ENCODE peak calls at places on chromosomes 3 and 15, in eight cellular contexts. One of them, this sample, is unnamed.
A peak's percentile ranks its signal among the peaks of the same experiment; 100 is the strongest.

GRCh38 chr3:158568784-158569183 is 2.2 kb upstream of the MLF1 start:
- DNase-seq in GDM1: no peak
- DNase-seq in stimulated activated CD4-positive, alpha-beta T cell treated with anti-CD3 and anti-CD28 coated beads, TNF-alpha, amount 100 ng/mL, for 1 hour: no peak
- DNase-seq in NCI-H1417: no peak
- DNase-seq in NCI-H1105: no peak
- DNase-seq in Right ventricle myocardium superior: no peak
- DNase-seq in neuronal stem cell: no peak
- DNase-seq in Kasumi-1: no peak
- DNase-seq in this sample: no peak

GRCh38 chr3:161316006-161316689 is 55.2 kb downstream of the SPTSSB start:
- DNase-seq in NCI-H1417: no peak
- DNase-seq in stimulated activated CD4-positive, alpha-beta T cell treated with anti-CD3 and anti-CD28 coated beads, TNF-alpha, amount 100 ng/mL, for 1 hour: no peak
- DNase-seq in Right ventricle myocardium superior: no peak
- DNase-seq in Kasumi-1: no peak
- DNase-seq in neuronal stem cell: no peak
- DNase-seq in GDM1: no peak
- DNase-seq in NCI-H1105: no peak
- DNase-seq in this sample: no peak

GRCh38 chr15:74319596-74320357 is 47.7 kb downstream of the CYP11A1 start:
- DNase-seq in Right ventricle myocardium superior: peak; percentile 59
- DNase-seq in neuronal stem cell: peak; percentile 80
- DNase-seq in NCI-H1417: peak; percentile 96
- DNase-seq in NCI-H1105: no peak
- DNase-seq in GDM1: no peak
- DNase-seq in Kasumi-1: no peak
- DNase-seq in stimulated activated CD4-positive, alpha-beta T cell treated with anti-CD3 and anti-CD28 coated beads, TNF-alpha, amount 100 ng/mL, for 1 hour: no peak
- DNase-seq in this sample: peak; percentile 66

GRCh38 chr3:139554628-139555027 is 15.1 kb upstream of the RBP1 start:
- DNase-seq in NCI-H1105: no peak
- DNase-seq in Kasumi-1: no peak
- DNase-seq in GDM1: no peak
- DNase-seq in neuronal stem cell: no peak
- DNase-seq in NCI-H1417: no peak
- DNase-seq in Right ventricle myocardium superior: no peak
- DNase-seq in stimulated activated CD4-positive, alpha-beta T cell treated with anti-CD3 and anti-CD28 coated beads, TNF-alpha, amount 100 ng/mL, for 1 hour: no peak
- DNase-seq in this sample: no peak

GRCh38 chr3:148500791-148501360 is 196.8 kb upstream of the AGTR1 start:
- DNase-seq in stimulated activated CD4-positive, alpha-beta T cell treated with anti-CD3 and anti-CD28 coated beads, TNF-alpha, amount 100 ng/mL, for 1 hour: no peak
- DNase-seq in Kasumi-1: no peak
- DNase-seq in GDM1: no peak
- DNase-seq in NCI-H1105: no peak
- DNase-seq in NCI-H1417: no peak
- DNase-seq in neuronal stem cell: no peak
- DNase-seq in Right ventricle myocardium superior: no peak
- DNase-seq in this sample: no peak

GRCh38 chr15:67240235-67241131 is 14.0 kb downstream of the AAGAB start:
- DNase-seq in stimulated activated CD4-positive, alpha-beta T cell treated with anti-CD3 and anti-CD28 coated beads, TNF-alpha, amount 100 ng/mL, for 1 hour: no peak
- DNase-seq in NCI-H1417: peak; percentile 82
- DNase-seq in Right ventricle myocardium superior: no peak
- DNase-seq in neuronal stem cell: no peak
- DNase-seq in NCI-H1105: peak; percentile 63
- DNase-seq in Kasumi-1: peak; percentile 41
- DNase-seq in GDM1: no peak
- DNase-seq in this sample: peak; percentile 56

GRCh38 chr3:149547413-149547812 is 72.9 kb downstream of the TM4SF4 start:
- DNase-seq in Right ventricle myocardium superior: peak; percentile 79
- DNase-seq in NCI-H1105: no peak
- DNase-seq in stimulated activated CD4-positive, alpha-beta T cell treated with anti-CD3 and anti-CD28 coated beads, TNF-alpha, amount 100 ng/mL, for 1 hour: no peak
- DNase-seq in neuronal stem cell: no peak
- DNase-seq in GDM1: no peak
- DNase-seq in NCI-H1417: no peak
- DNase-seq in Kasumi-1: no peak
- DNase-seq in this sample: no peak

GRCh38 chr15:100330221-100330620 is 11.6 kb downstream of the ADAMTS17 start:
- DNase-seq in stimulated activated CD4-positive, alpha-beta T cell treated with anti-CD3 and anti-CD28 coated beads, TNF-alpha, amount 100 ng/mL, for 1 hour: no peak
- DNase-seq in NCI-H1105: no peak
- DNase-seq in GDM1: no peak
- DNase-seq in Kasumi-1: no peak
- DNase-seq in neuronal stem cell: no peak
- DNase-seq in Right ventricle myocardium superior: no peak
- DNase-seq in NCI-H1417: no peak
- DNase-seq in this sample: no peak

GRCh38 chr15:52797625-52798501 is 7.7 kb upstream of the ONECUT1 start:
- DNase-seq in stimulated activated CD4-positive, alpha-beta T cell treated with anti-CD3 and anti-CD28 coated beads, TNF-alpha, amount 100 ng/mL, for 1 hour: no peak
- DNase-seq in GDM1: no peak
- DNase-seq in NCI-H1417: no peak
- DNase-seq in neuronal stem cell: peak; percentile 15
- DNase-seq in Kasumi-1: no peak
- DNase-seq in Right ventricle myocardium superior: no peak
- DNase-seq in NCI-H1105: no peak
- DNase-seq in this sample: no peak

GRCh38 chr3:18098960-18099587 is 326.1 kb downstream of the SATB1 start:
- DNase-seq in Right ventricle myocardium superior: no peak
- DNase-seq in neuronal stem cell: no peak
- DNase-seq in stimulated activated CD4-positive, alpha-beta T cell treated with anti-CD3 and anti-CD28 coated beads, TNF-alpha, amount 100 ng/mL, for 1 hour: no peak
- DNase-seq in NCI-H1417: no peak
- DNase-seq in Kasumi-1: no peak
- DNase-seq in GDM1: no peak
- DNase-seq in NCI-H1105: no peak
- DNase-seq in this sample: no peak

GRCh38 chr3:64445318-64446300 is 220.3 kb upstream of the PRICKLE2 start:
- DNase-seq in GDM1: no peak
- DNase-seq in stimulated activated CD4-positive, alpha-beta T cell treated with anti-CD3 and anti-CD28 coated beads, TNF-alpha, amount 100 ng/mL, for 1 hour: no peak
- DNase-seq in Kasumi-1: no peak
- DNase-seq in neuronal stem cell: peak; percentile 37
- DNase-seq in NCI-H1417: peak; percentile 65
- DNase-seq in Right ventricle myocardium superior: no peak
- DNase-seq in NCI-H1105: peak; percentile 27
- DNase-seq in this sample: no peak

GRCh38 chr15:65058394-65059368 is 9.1 kb downstream of the RASL12 start:
- DNase-seq in NCI-H1105: no peak
- DNase-seq in GDM1: no peak
- DNase-seq in stimulated activated CD4-positive, alpha-beta T cell treated with anti-CD3 and anti-CD28 coated beads, TNF-alpha, amount 100 ng/mL, for 1 hour: no peak
- DNase-seq in NCI-H1417: no peak
- DNase-seq in neuronal stem cell: no peak
- DNase-seq in Right ventricle myocardium superior: no peak
- DNase-seq in Kasumi-1: no peak
- DNase-seq in this sample: no peak

GRCh38 chr3:118945834-118946233 is 88.8 kb downstream of the IGSF11 start:
- DNase-seq in NCI-H1417: no peak
- DNase-seq in neuronal stem cell: no peak
- DNase-seq in NCI-H1105: no peak
- DNase-seq in Right ventricle myocardium superior: no peak
- DNase-seq in stimulated activated CD4-positive, alpha-beta T cell treated with anti-CD3 and anti-CD28 coated beads, TNF-alpha, amount 100 ng/mL, for 1 hour: no peak
- DNase-seq in Kasumi-1: no peak
- DNase-seq in GDM1: no peak
- DNase-seq in this sample: no peak

GRCh38 chr3:124429129-124429815 is 301.0 kb upstream of the UMPS start:
- DNase-seq in Kasumi-1: no peak
- DNase-seq in NCI-H1105: peak; percentile 14
- DNase-seq in Right ventricle myocardium superior: no peak
- DNase-seq in NCI-H1417: peak; percentile 36
- DNase-seq in neuronal stem cell: no peak
- DNase-seq in GDM1: no peak
- DNase-seq in stimulated activated CD4-positive, alpha-beta T cell treated with anti-CD3 and anti-CD28 coated beads, TNF-alpha, amount 100 ng/mL, for 1 hour: no peak
- DNase-seq in this sample: no peak

GRCh38 chr3:188889070-188889491 is 282.7 kb upstream of the TPRG1 start:
- DNase-seq in GDM1: no peak
- DNase-seq in NCI-H1105: no peak
- DNase-seq in neuronal stem cell: no peak
- DNase-seq in Right ventricle myocardium superior: no peak
- DNase-seq in Kasumi-1: no peak
- DNase-seq in NCI-H1417: no peak
- DNase-seq in stimulated activated CD4-positive, alpha-beta T cell treated with anti-CD3 and anti-CD28 coated beads, TNF-alpha, amount 100 ng/mL, for 1 hour: no peak
- DNase-seq in this sample: no peak

GRCh38 chr3:86793786-86794185 is 197.2 kb downstream of the VGLL3 start:
- DNase-seq in Right ventricle myocardium superior: no peak
- DNase-seq in stimulated activated CD4-positive, alpha-beta T cell treated with anti-CD3 and anti-CD28 coated beads, TNF-alpha, amount 100 ng/mL, for 1 hour: no peak
- DNase-seq in neuronal stem cell: no peak
- DNase-seq in GDM1: no peak
- DNase-seq in NCI-H1417: peak; percentile 54
- DNase-seq in Kasumi-1: no peak
- DNase-seq in NCI-H1105: no peak
- DNase-seq in this sample: no peak

GRCh38 chr3:158731938-158732855 is at the start of gene RARRES1:
- DNase-seq in stimulated activated CD4-positive, alpha-beta T cell treated with anti-CD3 and anti-CD28 coated beads, TNF-alpha, amount 100 ng/mL, for 1 hour: no peak
- DNase-seq in Right ventricle myocardium superior: peak; percentile 88
- DNase-seq in GDM1: no peak
- DNase-seq in neuronal stem cell: peak; percentile 42
- DNase-seq in NCI-H1105: peak; percentile 31
- DNase-seq in NCI-H1417: no peak
- DNase-seq in Kasumi-1: no peak
- DNase-seq in this sample: peak; percentile 70

GRCh38 chr15:91562698-91563097 is 290.8 kb upstream of the SLCO3A1 start:
- DNase-seq in Right ventricle myocardium superior: no peak
- DNase-seq in GDM1: no peak
- DNase-seq in NCI-H1417: no peak
- DNase-seq in stimulated activated CD4-positive, alpha-beta T cell treated with anti-CD3 and anti-CD28 coated beads, TNF-alpha, amount 100 ng/mL, for 1 hour: no peak
- DNase-seq in NCI-H1105: no peak
- DNase-seq in neuronal stem cell: no peak
- DNase-seq in Kasumi-1: no peak
- DNase-seq in this sample: no peak

GRCh38 chr15:100861511-100861991 is 18.1 kb upstream of the ALDH1A3 start:
- DNase-seq in Kasumi-1: no peak
- DNase-seq in NCI-H1105: no peak
- DNase-seq in neuronal stem cell: no peak
- DNase-seq in Right ventricle myocardium superior: peak; percentile 71
- DNase-seq in stimulated activated CD4-positive, alpha-beta T cell treated with anti-CD3 and anti-CD28 coated beads, TNF-alpha, amount 100 ng/mL, for 1 hour: no peak
- DNase-seq in NCI-H1417: no peak
- DNase-seq in GDM1: no peak
- DNase-seq in this sample: no peak

GRCh38 chr3:189772584-189772983 is 141.4 kb downstream of the TP63 start:
- DNase-seq in NCI-H1105: no peak
- DNase-seq in stimulated activated CD4-positive, alpha-beta T cell treated with anti-CD3 and anti-CD28 coated beads, TNF-alpha, amount 100 ng/mL, for 1 hour: no peak
- DNase-seq in GDM1: no peak
- DNase-seq in Kasumi-1: no peak
- DNase-seq in neuronal stem cell: no peak
- DNase-seq in NCI-H1417: no peak
- DNase-seq in Right ventricle myocardium superior: no peak
- DNase-seq in this sample: no peak

GRCh38 chr3:97037294-97037943 is 223.0 kb downstream of the EPHA6 start:
- DNase-seq in NCI-H1417: peak; percentile 45
- DNase-seq in stimulated activated CD4-positive, alpha-beta T cell treated with anti-CD3 and anti-CD28 coated beads, TNF-alpha, amount 100 ng/mL, for 1 hour: no peak
- DNase-seq in GDM1: no peak
- DNase-seq in Kasumi-1: no peak
- DNase-seq in NCI-H1105: no peak
- DNase-seq in neuronal stem cell: no peak
- DNase-seq in Right ventricle myocardium superior: no peak
- DNase-seq in this sample: no peak

GRCh38 chr3:120450261-120450913 is 405 bp downstream of the FSTL1 start:
- DNase-seq in NCI-H1105: peak; percentile 21
- DNase-seq in neuronal stem cell: peak; percentile 24
- DNase-seq in Right ventricle myocardium superior: peak; percentile 64
- DNase-seq in Kasumi-1: peak; percentile 49
- DNase-seq in GDM1: no peak
- DNase-seq in stimulated activated CD4-positive, alpha-beta T cell treated with anti-CD3 and anti-CD28 coated beads, TNF-alpha, amount 100 ng/mL, for 1 hour: no peak
- DNase-seq in NCI-H1417: peak; percentile 73
- DNase-seq in this sample: peak; percentile 37

GRCh38 chr3:141949394-141949793 is 73.0 kb downstream of the ATP1B3 start:
- DNase-seq in GDM1: no peak
- DNase-seq in neuronal stem cell: no peak
- DNase-seq in Kasumi-1: no peak
- DNase-seq in NCI-H1417: no peak
- DNase-seq in stimulated activated CD4-positive, alpha-beta T cell treated with anti-CD3 and anti-CD28 coated beads, TNF-alpha, amount 100 ng/mL, for 1 hour: no peak
- DNase-seq in Right ventricle myocardium superior: no peak
- DNase-seq in NCI-H1105: no peak
- DNase-seq in this sample: no peak

GRCh38 chr3:49121244-49121671 is 635 bp upstream of the USP19 start:
- DNase-seq in Kasumi-1: no peak
- DNase-seq in neuronal stem cell: no peak
- DNase-seq in Right ventricle myocardium superior: no peak
- DNase-seq in NCI-H1105: no peak
- DNase-seq in stimulated activated CD4-positive, alpha-beta T cell treated with anti-CD3 and anti-CD28 coated beads, TNF-alpha, amount 100 ng/mL, for 1 hour: no peak
- DNase-seq in NCI-H1417: no peak
- DNase-seq in GDM1: no peak
- DNase-seq in this sample: no peak

GRCh38 chr3:90241481-90241880 is 1134.1 kb downstream of the EPHA3 start:
- DNase-seq in Right ventricle myocardium superior: no peak
- DNase-seq in neuronal stem cell: no peak
- DNase-seq in Kasumi-1: no peak
- DNase-seq in stimulated activated CD4-positive, alpha-beta T cell treated with anti-CD3 and anti-CD28 coated beads, TNF-alpha, amount 100 ng/mL, for 1 hour: no peak
- DNase-seq in GDM1: no peak
- DNase-seq in NCI-H1105: no peak
- DNase-seq in NCI-H1417: no peak
- DNase-seq in this sample: no peak

GRCh38 chr3:155270485-155271342 is 22.8 kb downstream of the STRIT1 start:
- DNase-seq in Kasumi-1: no peak
- DNase-seq in neuronal stem cell: no peak
- DNase-seq in stimulated activated CD4-positive, alpha-beta T cell treated with anti-CD3 and anti-CD28 coated beads, TNF-alpha, amount 100 ng/mL, for 1 hour: no peak
- DNase-seq in NCI-H1105: no peak
- DNase-seq in Right ventricle myocardium superior: no peak
- DNase-seq in NCI-H1417: no peak
- DNase-seq in GDM1: no peak
- DNase-seq in this sample: peak; percentile 45

GRCh38 chr3:123708531-123708930 is 123.7 kb upstream of the HACD2 start:
- DNase-seq in GDM1: no peak
- DNase-seq in stimulated activated CD4-positive, alpha-beta T cell treated with anti-CD3 and anti-CD28 coated beads, TNF-alpha, amount 100 ng/mL, for 1 hour: no peak
- DNase-seq in NCI-H1105: no peak
- DNase-seq in neuronal stem cell: no peak
- DNase-seq in NCI-H1417: no peak
- DNase-seq in Right ventricle myocardium superior: no peak
- DNase-seq in Kasumi-1: no peak
- DNase-seq in this sample: no peak

GRCh38 chr15:55266547-55266946 is 23.1 kb downstream of the RAB27A start:
- DNase-seq in NCI-H1105: no peak
- DNase-seq in neuronal stem cell: no peak
- DNase-seq in NCI-H1417: no peak
- DNase-seq in Kasumi-1: no peak
- DNase-seq in stimulated activated CD4-positive, alpha-beta T cell treated with anti-CD3 and anti-CD28 coated beads, TNF-alpha, amount 100 ng/mL, for 1 hour: no peak
- DNase-seq in GDM1: no peak
- DNase-seq in Right ventricle myocardium superior: no peak
- DNase-seq in this sample: no peak

GRCh38 chr3:100463002-100463401 is 29.4 kb upstream of the TMEM45A start:
- DNase-seq in Right ventricle myocardium superior: no peak
- DNase-seq in neuronal stem cell: peak; percentile 39
- DNase-seq in Kasumi-1: peak; percentile 69
- DNase-seq in NCI-H1417: peak; percentile 77
- DNase-seq in GDM1: peak; percentile 39
- DNase-seq in stimulated activated CD4-positive, alpha-beta T cell treated with anti-CD3 and anti-CD28 coated beads, TNF-alpha, amount 100 ng/mL, for 1 hour: no peak
- DNase-seq in NCI-H1105: peak; percentile 33
- DNase-seq in this sample: peak; percentile 54

GRCh38 chr15:29612701-29613100 is 209.6 kb downstream of the TJP1 start:
- DNase-seq in NCI-H1417: no peak
- DNase-seq in neuronal stem cell: no peak
- DNase-seq in Right ventricle myocardium superior: no peak
- DNase-seq in GDM1: no peak
- DNase-seq in Kasumi-1: no peak
- DNase-seq in stimulated activated CD4-positive, alpha-beta T cell treated with anti-CD3 and anti-CD28 coated beads, TNF-alpha, amount 100 ng/mL, for 1 hour: no peak
- DNase-seq in NCI-H1105: no peak
- DNase-seq in this sample: no peak

This sample was measured in COR-L47.